ENCODE peak calls at places on chromosomes 16 and 17, in seven cellular contexts. D is fibroblast of the conjunctiva, C is NCI-H446 treated with DMSO at 0.1 percent for 48 hours, W is endothelial cell, X is CMK, I is stomach, N is HCEC 1CT. V is an unnamed sample.

GRCh38 chr16:66948034-66948821 is 12.8 kb upstream of the CES3 start:
- DNase-seq in D (no peak), C (no peak), W (no peak), X (no peak), I (peak; percentile 31), N (no peak), V (no peak)

GRCh38 chr16:66927012-66927436 is 1.7 kb upstream of the RRAD start:
- DNase-seq in D (peak; percentile 35), C (no peak), W (no peak), X (no peak), I (no peak), N (peak; percentile 67), V (no peak)

GRCh38 chr16:17520567-17520966 is 49.8 kb upstream of the XYLT1 start:
- DNase-seq in D (no peak), C (no peak), W (no peak), X (no peak), I (no peak), N (peak; percentile 53), V (no peak)

GRCh38 chr17:49357516-49357915 is 4.5 kb downstream of the ZNF652 start:
- DNase-seq in D (no peak), C (no peak), W (no peak), X (no peak), I (no peak), N (no peak), V (no peak)

GRCh38 chr17:20066253-20066652 is 57.1 kb downstream of the SPECC1 start:
- DNase-seq in D (peak; percentile 71), C (peak; percentile 65), W (no peak), X (no peak), I (peak; percentile 55), N (peak; percentile 25), V (no peak)

GRCh38 chr16:86375370-86375769 is 135.0 kb upstream of the FOXF1 start:
- DNase-seq in D (no peak), C (no peak), W (no peak), X (no peak), I (no peak), N (peak; percentile 94), V (no peak)

GRCh38 chr17:39306509-39307212 is 80.9 kb upstream of the STAC2 start:
- DNase-seq in D (no peak), C (no peak), W (no peak), X (no peak), I (no peak), N (no peak), V (no peak)

GRCh38 chr17:44363613-44364159 is at the start of gene FAM171A2:
- DNase-seq in D (no peak), C (no peak), W (peak; percentile 83), X (no peak), I (peak; percentile 62), N (peak; percentile 34), V (peak; percentile 85)

GRCh38 chr17:35161281-35161761 is 13.7 kb downstream of the UNC45B start:
- DNase-seq in D (no peak), C (no peak), W (no peak), X (no peak), I (no peak), N (peak; percentile 9), V (no peak)

GRCh38 chr16:74297296-74297665 is 667 bp downstream of the PSMD7 start:
- DNase-seq in D (no peak), C (no peak), W (peak; percentile 16), X (no peak), I (no peak), N (no peak), V (peak; percentile 39)

GRCh38 chr16:66382171-66382965 is 15.9 kb downstream of the CDH5 start:
- DNase-seq in D (no peak), C (no peak), W (peak; percentile 49), X (no peak), I (no peak), N (peak; percentile 39), V (no peak)

GRCh38 chr17:4074831-4075495 is 67.9 kb downstream of the ZZEF1 start:
- DNase-seq in D (peak; percentile 9), C (no peak), W (peak; percentile 32), X (no peak), I (no peak), N (peak; percentile 50), V (peak; percentile 34)

GRCh38 chr17:12548558-12548957 is 117.1 kb upstream of the MYOCD start:
- DNase-seq in D (no peak), C (no peak), W (no peak), X (no peak), I (no peak), N (no peak), V (no peak)

GRCh38 chr17:62809656-62810055 is 1.5 kb upstream of the MARCHF10 start:
- DNase-seq in D (no peak), C (no peak), W (no peak), X (no peak), I (no peak), N (peak; percentile 7), V (no peak)